ENCODE peak calls at places on chromosomes 2 and 18, in eight cellular contexts. One of them, this sample, is unnamed.

GRCh38 chr2:17830053-17831034 is 14.1 kb downstream of the MSGN1 start:
- DNase-seq in BE2C: peak
- DNase-seq in cardiac muscle cell: peak
- DNase-seq in fibroblast of pulmonary artery: peak
- DNase-seq in breast epithelium: peak
- DNase-seq in esophagus squamous epithelium: no peak
- DNase-seq in tibial nerve: peak
- DNase-seq in GM13977: peak
- DNase-seq in this sample: peak

GRCh38 chr2:126704434-126705165 is 48.6 kb downstream of the GYPC start:
- DNase-seq in GM13977: no peak
- DNase-seq in breast epithelium: no peak
- DNase-seq in esophagus squamous epithelium: no peak
- DNase-seq in tibial nerve: no peak
- DNase-seq in BE2C: no peak
- DNase-seq in fibroblast of pulmonary artery: peak
- DNase-seq in cardiac muscle cell: no peak
- DNase-seq in this sample: no peak

GRCh38 chr2:54469484-54470053 is 13.4 kb downstream of the SPTBN1 start:
- DNase-seq in BE2C: peak
- DNase-seq in fibroblast of pulmonary artery: no peak
- DNase-seq in breast epithelium: no peak
- DNase-seq in cardiac muscle cell: peak
- DNase-seq in tibial nerve: no peak
- DNase-seq in esophagus squamous epithelium: no peak
- DNase-seq in GM13977: no peak
- DNase-seq in this sample: no peak

GRCh38 chr2:155983850-155984249 is 348.7 kb downstream of the NR4A2 start:
- DNase-seq in GM13977: no peak
- DNase-seq in cardiac muscle cell: no peak
- DNase-seq in fibroblast of pulmonary artery: no peak
- DNase-seq in BE2C: no peak
- DNase-seq in esophagus squamous epithelium: no peak
- DNase-seq in breast epithelium: no peak
- DNase-seq in tibial nerve: no peak
- DNase-seq in this sample: no peak

GRCh38 chr2:30312916-30313315 is 81.6 kb downstream of the LBH start:
- DNase-seq in BE2C: no peak
- DNase-seq in esophagus squamous epithelium: no peak
- DNase-seq in tibial nerve: no peak
- DNase-seq in GM13977: no peak
- DNase-seq in fibroblast of pulmonary artery: no peak
- DNase-seq in breast epithelium: no peak
- DNase-seq in cardiac muscle cell: no peak
- DNase-seq in this sample: no peak

GRCh38 chr2:189499137-189499536 is 57.9 kb downstream of the WDR75 start:
- DNase-seq in cardiac muscle cell: no peak
- DNase-seq in BE2C: no peak
- DNase-seq in fibroblast of pulmonary artery: no peak
- DNase-seq in GM13977: no peak
- DNase-seq in tibial nerve: no peak
- DNase-seq in esophagus squamous epithelium: no peak
- DNase-seq in breast epithelium: no peak
- DNase-seq in this sample: peak

GRCh38 chr2:215796160-215796559 is 217.2 kb downstream of the MREG start:
- DNase-seq in fibroblast of pulmonary artery: peak
- DNase-seq in esophagus squamous epithelium: no peak
- DNase-seq in cardiac muscle cell: no peak
- DNase-seq in breast epithelium: no peak
- DNase-seq in GM13977: no peak
- DNase-seq in tibial nerve: no peak
- DNase-seq in BE2C: peak
- DNase-seq in this sample: peak

GRCh38 chr2:197168705-197169104 is 141.9 kb downstream of the ANKRD44 start:
- DNase-seq in tibial nerve: peak
- DNase-seq in breast epithelium: no peak
- DNase-seq in cardiac muscle cell: peak
- DNase-seq in esophagus squamous epithelium: peak
- DNase-seq in BE2C: peak
- DNase-seq in GM13977: peak
- DNase-seq in fibroblast of pulmonary artery: peak
- DNase-seq in this sample: peak

GRCh38 chr2:128285329-128285931 is 33.2 kb downstream of the HS6ST1 start:
- DNase-seq in fibroblast of pulmonary artery: no peak
- DNase-seq in cardiac muscle cell: no peak
- DNase-seq in tibial nerve: no peak
- DNase-seq in breast epithelium: no peak
- DNase-seq in GM13977: no peak
- DNase-seq in BE2C: no peak
- DNase-seq in esophagus squamous epithelium: no peak
- DNase-seq in this sample: no peak

GRCh38 chr2:1609706-1610485 is 134.4 kb downstream of the PXDN start:
- DNase-seq in GM13977: no peak
- DNase-seq in tibial nerve: no peak
- DNase-seq in breast epithelium: no peak
- DNase-seq in BE2C: no peak
- DNase-seq in esophagus squamous epithelium: no peak
- DNase-seq in fibroblast of pulmonary artery: no peak
- DNase-seq in cardiac muscle cell: no peak
- DNase-seq in this sample: no peak

GRCh38 chr18:23189768-23190661 is 54.7 kb downstream of the CABLES1 start:
- DNase-seq in esophagus squamous epithelium: no peak
- DNase-seq in cardiac muscle cell: peak
- DNase-seq in BE2C: no peak
- DNase-seq in tibial nerve: no peak
- DNase-seq in breast epithelium: no peak
- DNase-seq in fibroblast of pulmonary artery: no peak
- DNase-seq in GM13977: no peak
- DNase-seq in this sample: no peak

GRCh38 chr2:98771771-98772521 is 41.0 kb upstream of the MGAT4A start:
- DNase-seq in esophagus squamous epithelium: no peak
- DNase-seq in tibial nerve: no peak
- DNase-seq in BE2C: no peak
- DNase-seq in cardiac muscle cell: no peak
- DNase-seq in GM13977: peak
- DNase-seq in breast epithelium: no peak
- DNase-seq in fibroblast of pulmonary artery: peak
- DNase-seq in this sample: no peak

GRCh38 chr18:70250781-70251180 is 38.1 kb upstream of the SOCS6 start:
- DNase-seq in cardiac muscle cell: no peak
- DNase-seq in esophagus squamous epithelium: no peak
- DNase-seq in BE2C: no peak
- DNase-seq in breast epithelium: no peak
- DNase-seq in tibial nerve: no peak
- DNase-seq in fibroblast of pulmonary artery: no peak
- DNase-seq in GM13977: no peak
- DNase-seq in this sample: no peak

GRCh38 chr2:8692783-8693768 is 11.2 kb downstream of the ID2 start:
- DNase-seq in tibial nerve: no peak
- DNase-seq in fibroblast of pulmonary artery: no peak
- DNase-seq in esophagus squamous epithelium: no peak
- DNase-seq in cardiac muscle cell: peak
- DNase-seq in breast epithelium: no peak
- DNase-seq in GM13977: peak
- DNase-seq in BE2C: peak
- DNase-seq in this sample: no peak

GRCh38 chr2:162424816-162425215 is 80.9 kb downstream of the GCA start:
- DNase-seq in GM13977: no peak
- DNase-seq in esophagus squamous epithelium: no peak
- DNase-seq in cardiac muscle cell: no peak
- DNase-seq in breast epithelium: no peak
- DNase-seq in fibroblast of pulmonary artery: no peak
- DNase-seq in BE2C: no peak
- DNase-seq in tibial nerve: no peak
- DNase-seq in this sample: no peak

GRCh38 chr2:74835831-74836674 is 2.1 kb downstream of the HK2 start:
- DNase-seq in breast epithelium: no peak
- DNase-seq in tibial nerve: no peak
- DNase-seq in BE2C: no peak
- DNase-seq in fibroblast of pulmonary artery: peak
- DNase-seq in esophagus squamous epithelium: no peak
- DNase-seq in GM13977: peak
- DNase-seq in cardiac muscle cell: peak
- DNase-seq in this sample: peak

GRCh38 chr2:241300000-241300399 is 15.5 kb downstream of the HDLBP start:
- DNase-seq in tibial nerve: no peak
- DNase-seq in BE2C: no peak
- DNase-seq in fibroblast of pulmonary artery: no peak
- DNase-seq in GM13977: no peak
- DNase-seq in esophagus squamous epithelium: no peak
- DNase-seq in breast epithelium: no peak
- DNase-seq in cardiac muscle cell: no peak
- DNase-seq in this sample: no peak

GRCh38 chr2:121124330-121124729 is 160.7 kb downstream of the TFCP2L1 start:
- DNase-seq in GM13977: no peak
- DNase-seq in fibroblast of pulmonary artery: no peak
- DNase-seq in esophagus squamous epithelium: no peak
- DNase-seq in tibial nerve: no peak
- DNase-seq in cardiac muscle cell: no peak
- DNase-seq in breast epithelium: no peak
- DNase-seq in BE2C: no peak
- DNase-seq in this sample: no peak

GRCh38 chr2:133418671-133419070 is 149.6 kb downstream of the NCKAP5 start:
- DNase-seq in fibroblast of pulmonary artery: no peak
- DNase-seq in BE2C: no peak
- DNase-seq in esophagus squamous epithelium: no peak
- DNase-seq in GM13977: no peak
- DNase-seq in breast epithelium: no peak
- DNase-seq in cardiac muscle cell: no peak
- DNase-seq in tibial nerve: no peak
- DNase-seq in this sample: no peak

GRCh38 chr18:50819727-50820378 is at the start of gene MRO:
- DNase-seq in cardiac muscle cell: peak
- DNase-seq in breast epithelium: peak
- DNase-seq in GM13977: peak
- DNase-seq in BE2C: peak
- DNase-seq in esophagus squamous epithelium: peak
- DNase-seq in tibial nerve: peak
- DNase-seq in fibroblast of pulmonary artery: peak
- DNase-seq in this sample: peak

GRCh38 chr2:113068706-113069485 is 1.1 kb downstream of the IL1F10 start:
- DNase-seq in GM13977: no peak
- DNase-seq in tibial nerve: no peak
- DNase-seq in esophagus squamous epithelium: no peak
- DNase-seq in BE2C: no peak
- DNase-seq in breast epithelium: no peak
- DNase-seq in cardiac muscle cell: no peak
- DNase-seq in fibroblast of pulmonary artery: no peak
- DNase-seq in this sample: peak

DNA sequence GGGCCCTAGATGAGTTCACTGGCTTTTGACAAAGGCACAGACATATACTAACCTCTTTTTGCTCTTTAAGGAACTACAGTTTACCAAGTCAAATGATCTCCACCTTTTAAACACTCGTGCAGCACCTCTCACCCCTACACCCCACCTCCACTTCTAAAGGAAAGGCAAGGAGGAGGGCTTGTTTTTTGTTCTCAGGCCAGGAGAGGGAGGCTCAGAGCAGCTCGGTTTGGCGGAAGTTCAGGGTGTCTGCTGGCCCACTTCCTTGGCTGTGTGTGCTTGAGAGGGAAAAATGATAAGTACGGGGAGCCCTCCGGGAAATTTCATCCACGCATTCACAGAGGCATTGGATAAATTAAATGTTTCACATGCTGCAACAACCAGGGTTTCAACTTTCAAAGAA is 667.9 kb downstream of the BCL11A start:
- DNase-seq in esophagus squamous epithelium: no peak
- DNase-seq in breast epithelium: peak
- DNase-seq in tibial nerve: no peak
- DNase-seq in fibroblast of pulmonary artery: no peak
- DNase-seq in BE2C: no peak
- DNase-seq in GM13977: no peak
- DNase-seq in cardiac muscle cell: no peak
- DNase-seq in this sample: no peak
- TF ChIP-seq CTCF in esophagus squamous epithelium: no peak
- TF ChIP-seq CTCF in breast epithelium: no peak
- TF ChIP-seq CTCF in tibial nerve: no peak
- TF ChIP-seq CTCF in fibroblast of pulmonary artery: no peak
- TF ChIP-seq CTCF in BE2C: no peak
- TF ChIP-seq CTCF in GM13977: no peak
- TF ChIP-seq CTCF in cardiac muscle cell: no peak
- TF ChIP-seq CTCF in this sample: no peak

GRCh38 chr2:181438298-181438697 is 18.9 kb upstream of the ITGA4 start:
- DNase-seq in esophagus squamous epithelium: no peak
- DNase-seq in cardiac muscle cell: no peak
- DNase-seq in tibial nerve: no peak
- DNase-seq in GM13977: no peak
- DNase-seq in breast epithelium: no peak
- DNase-seq in fibroblast of pulmonary artery: no peak
- DNase-seq in BE2C: no peak
- DNase-seq in this sample: peak
- TF ChIP-seq CTCF in esophagus squamous epithelium: no peak
- TF ChIP-seq CTCF in cardiac muscle cell: no peak
- TF ChIP-seq CTCF in tibial nerve: no peak
- TF ChIP-seq CTCF in GM13977: no peak
- TF ChIP-seq CTCF in breast epithelium: no peak
- TF ChIP-seq CTCF in fibroblast of pulmonary artery: peak
- TF ChIP-seq CTCF in BE2C: no peak
- TF ChIP-seq CTCF in this sample: peak

GRCh38 chr2:10935953-10936942 is 24.5 kb downstream of the KCNF1 start:
- DNase-seq in esophagus squamous epithelium: no peak
- DNase-seq in GM13977: no peak
- DNase-seq in cardiac muscle cell: no peak
- DNase-seq in BE2C: no peak
- DNase-seq in fibroblast of pulmonary artery: peak
- DNase-seq in tibial nerve: no peak
- DNase-seq in breast epithelium: no peak
- DNase-seq in this sample: peak

GRCh38 chr2:10944799-10945198 is 33.1 kb downstream of the KCNF1 start:
- DNase-seq in fibroblast of pulmonary artery: no peak
- DNase-seq in tibial nerve: no peak
- DNase-seq in breast epithelium: no peak
- DNase-seq in BE2C: no peak
- DNase-seq in GM13977: no peak
- DNase-seq in esophagus squamous epithelium: no peak
- DNase-seq in cardiac muscle cell: no peak
- DNase-seq in this sample: no peak

GRCh38 chr2:10941383-10941782 is 29.6 kb downstream of the KCNF1 start:
- DNase-seq in esophagus squamous epithelium: no peak
- DNase-seq in cardiac muscle cell: no peak
- DNase-seq in breast epithelium: no peak
- DNase-seq in BE2C: no peak
- DNase-seq in GM13977: no peak
- DNase-seq in tibial nerve: no peak
- DNase-seq in fibroblast of pulmonary artery: no peak
- DNase-seq in this sample: no peak

GRCh38 chr2:10939058-10939457 is 27.3 kb downstream of the KCNF1 start:
- DNase-seq in GM13977: no peak
- DNase-seq in BE2C: no peak
- DNase-seq in fibroblast of pulmonary artery: no peak
- DNase-seq in cardiac muscle cell: no peak
- DNase-seq in esophagus squamous epithelium: no peak
- DNase-seq in breast epithelium: no peak
- DNase-seq in tibial nerve: no peak
- DNase-seq in this sample: no peak

GRCh38 chr2:10940607-10941006 is 28.9 kb downstream of the KCNF1 start:
- DNase-seq in tibial nerve: no peak
- DNase-seq in breast epithelium: no peak
- DNase-seq in GM13977: no peak
- DNase-seq in BE2C: no peak
- DNase-seq in esophagus squamous epithelium: no peak
- DNase-seq in fibroblast of pulmonary artery: peak
- DNase-seq in cardiac muscle cell: no peak
- DNase-seq in this sample: no peak
- TF ChIP-seq CTCF in tibial nerve: no peak
- TF ChIP-seq CTCF in breast epithelium: no peak
- TF ChIP-seq CTCF in GM13977: no peak
- TF ChIP-seq CTCF in BE2C: no peak
- TF ChIP-seq CTCF in esophagus squamous epithelium: no peak
- TF ChIP-seq CTCF in fibroblast of pulmonary artery: no peak
- TF ChIP-seq CTCF in cardiac muscle cell: no peak
- TF ChIP-seq CTCF in this sample: no peak

GRCh38 chr18:48857023-48857694 is 93.6 kb downstream of the SMAD7 start:
- DNase-seq in esophagus squamous epithelium: no peak
- DNase-seq in tibial nerve: no peak
- DNase-seq in cardiac muscle cell: no peak
- DNase-seq in BE2C: no peak
- DNase-seq in GM13977: no peak
- DNase-seq in fibroblast of pulmonary artery: no peak
- DNase-seq in breast epithelium: no peak
- DNase-seq in this sample: no peak
- TF ChIP-seq CTCF in esophagus squamous epithelium: no peak
- TF ChIP-seq CTCF in tibial nerve: no peak
- TF ChIP-seq CTCF in cardiac muscle cell: no peak
- TF ChIP-seq CTCF in BE2C: no peak
- TF ChIP-seq CTCF in GM13977: no peak
- TF ChIP-seq CTCF in fibroblast of pulmonary artery: no peak
- TF ChIP-seq CTCF in breast epithelium: no peak
- TF ChIP-seq CTCF in this sample: no peak

This sample was measured in bronchial epithelial cell.